ENCODE peak calls at places on chromosomes 13 and 19, in six cellular contexts. One of them, this sample, is unnamed.

GRCh38 chr13:83056269-83056668 is 826.0 kb downstream of the SLITRK1 start:
- DNase-seq in SK-N-SH: no peak
- DNase-seq in HL-60: no peak
- DNase-seq in Panc1: no peak
- DNase-seq in K562: no peak
- DNase-seq in HCT116: no peak
- DNase-seq in this sample: no peak

GRCh38 chr13:70964124-70964523 is 855.9 kb upstream of the KLHL1 start:
- DNase-seq in SK-N-SH: no peak
- DNase-seq in HL-60: no peak
- DNase-seq in Panc1: no peak
- DNase-seq in K562: no peak
- DNase-seq in HCT116: no peak
- DNase-seq in this sample: no peak

GRCh38 chr13:93235258-93236015 is 8.8 kb downstream of the GPC6 start:
- DNase-seq in SK-N-SH: no peak
- DNase-seq in HL-60: no peak
- DNase-seq in Panc1: no peak
- DNase-seq in K562: no peak
- DNase-seq in HCT116: no peak
- DNase-seq in this sample: no peak

GRCh38 chr19:50328257-50329145 is 676 bp downstream of the KCNC3 start:
- DNase-seq in SK-N-SH: peak
- DNase-seq in HL-60: no peak
- DNase-seq in Panc1: no peak
- DNase-seq in K562: peak
- DNase-seq in HCT116: no peak
- DNase-seq in this sample: peak

GRCh38 chr19:1882089-1882785 is 3.1 kb downstream of the ABHD17A start:
- DNase-seq in SK-N-SH: no peak
- DNase-seq in HL-60: no peak
- DNase-seq in Panc1: no peak
- DNase-seq in K562: no peak
- DNase-seq in HCT116: no peak
- DNase-seq in this sample: no peak

GRCh38 chr13:49655906-49656305 is 27.6 kb downstream of the ARL11 start:
- DNase-seq in SK-N-SH: no peak
- DNase-seq in HL-60: no peak
- DNase-seq in Panc1: no peak
- DNase-seq in K562: no peak
- DNase-seq in HCT116: no peak
- DNase-seq in this sample: no peak

GRCh38 chr19:19061491-19061890 is 2.3 kb upstream of the SLC25A42 start:
- DNase-seq in SK-N-SH: no peak
- DNase-seq in HL-60: no peak
- DNase-seq in Panc1: no peak
- DNase-seq in K562: no peak
- DNase-seq in HCT116: no peak
- DNase-seq in this sample: no peak

GRCh38 chr13:29817604-29818378 is 32.6 kb downstream of the UBL3 start:
- DNase-seq in SK-N-SH: peak
- DNase-seq in HL-60: peak
- DNase-seq in Panc1: no peak
- DNase-seq in K562: no peak
- DNase-seq in HCT116: no peak
- DNase-seq in this sample: no peak

GRCh38 chr13:46592410-46592809 is 39.4 kb downstream of the LRCH1 start:
- DNase-seq in SK-N-SH: no peak
- DNase-seq in HL-60: no peak
- DNase-seq in Panc1: no peak
- DNase-seq in K562: no peak
- DNase-seq in HCT116: no peak
- DNase-seq in this sample: no peak

GRCh38 chr13:110347535-110348308 is 40.6 kb downstream of the COL4A2 start:
- DNase-seq in SK-N-SH: no peak
- DNase-seq in HL-60: no peak
- DNase-seq in Panc1: no peak
- DNase-seq in K562: no peak
- DNase-seq in HCT116: peak
- DNase-seq in this sample: no peak

GRCh38 chr13:38804061-38804460 is 117.2 kb downstream of the FREM2 start:
- DNase-seq in SK-N-SH: no peak
- DNase-seq in HL-60: no peak
- DNase-seq in Panc1: no peak
- DNase-seq in K562: no peak
- DNase-seq in HCT116: no peak
- DNase-seq in this sample: no peak

GRCh38 chr13:32426981-32427851 is 714 bp downstream of the N4BP2L1 start:
- DNase-seq in SK-N-SH: peak
- DNase-seq in HL-60: peak
- DNase-seq in Panc1: no peak
- DNase-seq in K562: no peak
- DNase-seq in HCT116: no peak
- DNase-seq in this sample: peak

GRCh38 chr13:32905063-32905863 is 111.0 kb upstream of the KL start:
- DNase-seq in SK-N-SH: no peak
- DNase-seq in HL-60: no peak
- DNase-seq in Panc1: no peak
- DNase-seq in K562: no peak
- DNase-seq in HCT116: no peak
- DNase-seq in this sample: peak

GRCh38 chr19:20999731-21000352 is 20.6 kb upstream of the ZNF430 start:
- DNase-seq in SK-N-SH: peak
- DNase-seq in HL-60: no peak
- DNase-seq in Panc1: peak
- DNase-seq in K562: peak
- DNase-seq in HCT116: no peak
- DNase-seq in this sample: peak

GRCh38 chr19:18475004-18475453 is 37.1 kb upstream of the ISYNA1 start:
- DNase-seq in SK-N-SH: no peak
- DNase-seq in HL-60: no peak
- DNase-seq in Panc1: no peak
- DNase-seq in K562: no peak
- DNase-seq in HCT116: no peak
- DNase-seq in this sample: no peak

GRCh38 chr19:55157064-55157908 is at the start of gene TNNI3:
- DNase-seq in SK-N-SH: no peak
- DNase-seq in HL-60: no peak
- DNase-seq in Panc1: no peak
- DNase-seq in K562: peak
- DNase-seq in HCT116: no peak
- DNase-seq in this sample: no peak

GRCh38 chr19:2469102-2469914 is 6.6 kb upstream of the GADD45B start:
- DNase-seq in SK-N-SH: no peak
- DNase-seq in HL-60: peak
- DNase-seq in Panc1: no peak
- DNase-seq in K562: no peak
- DNase-seq in HCT116: peak
- DNase-seq in this sample: peak

GRCh38 chr19:1582201-1582600 is 10.5 kb downstream of the MBD3 start:
- DNase-seq in SK-N-SH: no peak
- DNase-seq in HL-60: no peak
- DNase-seq in Panc1: no peak
- DNase-seq in K562: no peak
- DNase-seq in HCT116: no peak
- DNase-seq in this sample: no peak

GRCh38 chr13:91647361-91647970 is 249.0 kb downstream of the GPC5 start:
- DNase-seq in SK-N-SH: peak
- DNase-seq in HL-60: no peak
- DNase-seq in Panc1: peak
- DNase-seq in K562: peak
- DNase-seq in HCT116: no peak
- DNase-seq in this sample: peak

GRCh38 chr13:28889317-28889716 is 69.2 kb downstream of the MTUS2 start:
- DNase-seq in SK-N-SH: no peak
- DNase-seq in HL-60: no peak
- DNase-seq in Panc1: no peak
- DNase-seq in K562: no peak
- DNase-seq in HCT116: no peak
- DNase-seq in this sample: no peak

GRCh38 chr19:14363203-14364097 is 17.8 kb upstream of the ADGRE5 start:
- DNase-seq in SK-N-SH: peak
- DNase-seq in HL-60: peak
- DNase-seq in Panc1: no peak
- DNase-seq in K562: peak
- DNase-seq in HCT116: peak
- DNase-seq in this sample: peak

GRCh38 chr13:101398191-101398590 is 18.1 kb downstream of the NALCN start:
- DNase-seq in SK-N-SH: no peak
- DNase-seq in HL-60: no peak
- DNase-seq in Panc1: no peak
- DNase-seq in K562: no peak
- DNase-seq in HCT116: no peak
- DNase-seq in this sample: no peak

GRCh38 chr13:51519839-51520238 is 64.4 kb upstream of the WDFY2 start:
- DNase-seq in SK-N-SH: no peak
- DNase-seq in HL-60: no peak
- DNase-seq in Panc1: no peak
- DNase-seq in K562: no peak
- DNase-seq in HCT116: no peak
- DNase-seq in this sample: no peak

GRCh38 chr19:14516048-14516534 is 2.1 kb downstream of the DNAJB1 start:
- DNase-seq in SK-N-SH: no peak
- DNase-seq in HL-60: no peak
- DNase-seq in Panc1: no peak
- DNase-seq in K562: no peak
- DNase-seq in HCT116: no peak
- DNase-seq in this sample: peak

GRCh38 chr13:47816835-47817234 is 184.2 kb downstream of the SUCLA2 start:
- DNase-seq in SK-N-SH: no peak
- DNase-seq in HL-60: no peak
- DNase-seq in Panc1: no peak
- DNase-seq in K562: no peak
- DNase-seq in HCT116: no peak
- DNase-seq in this sample: peak
- TF ChIP-seq REST in SK-N-SH: no peak
- TF ChIP-seq REST in HL-60: no peak
- TF ChIP-seq REST in Panc1: no peak
- TF ChIP-seq REST in K562: no peak
- TF ChIP-seq REST in HCT116: no peak
- TF ChIP-seq REST in this sample: no peak

GRCh38 chr13:27311518-27312208 is 41.0 kb downstream of the RASL11A start:
- DNase-seq in SK-N-SH: no peak
- DNase-seq in HL-60: no peak
- DNase-seq in Panc1: no peak
- DNase-seq in K562: no peak
- DNase-seq in HCT116: no peak
- DNase-seq in this sample: no peak

GRCh38 chr13:27313742-27314141 is 43.1 kb downstream of the RASL11A start:
- DNase-seq in SK-N-SH: no peak
- DNase-seq in HL-60: no peak
- DNase-seq in Panc1: no peak
- DNase-seq in K562: no peak
- DNase-seq in HCT116: no peak
- DNase-seq in this sample: no peak

GRCh38 chr13:27309401-27309958 is 38.9 kb downstream of the RASL11A start:
- DNase-seq in SK-N-SH: no peak
- DNase-seq in HL-60: no peak
- DNase-seq in Panc1: no peak
- DNase-seq in K562: no peak
- DNase-seq in HCT116: peak
- DNase-seq in this sample: no peak

GRCh38 chr13:27308941-27309340 is 38.3 kb downstream of the RASL11A start:
- DNase-seq in SK-N-SH: no peak
- DNase-seq in HL-60: no peak
- DNase-seq in Panc1: no peak
- DNase-seq in K562: no peak
- DNase-seq in HCT116: no peak
- DNase-seq in this sample: no peak

DNA sequence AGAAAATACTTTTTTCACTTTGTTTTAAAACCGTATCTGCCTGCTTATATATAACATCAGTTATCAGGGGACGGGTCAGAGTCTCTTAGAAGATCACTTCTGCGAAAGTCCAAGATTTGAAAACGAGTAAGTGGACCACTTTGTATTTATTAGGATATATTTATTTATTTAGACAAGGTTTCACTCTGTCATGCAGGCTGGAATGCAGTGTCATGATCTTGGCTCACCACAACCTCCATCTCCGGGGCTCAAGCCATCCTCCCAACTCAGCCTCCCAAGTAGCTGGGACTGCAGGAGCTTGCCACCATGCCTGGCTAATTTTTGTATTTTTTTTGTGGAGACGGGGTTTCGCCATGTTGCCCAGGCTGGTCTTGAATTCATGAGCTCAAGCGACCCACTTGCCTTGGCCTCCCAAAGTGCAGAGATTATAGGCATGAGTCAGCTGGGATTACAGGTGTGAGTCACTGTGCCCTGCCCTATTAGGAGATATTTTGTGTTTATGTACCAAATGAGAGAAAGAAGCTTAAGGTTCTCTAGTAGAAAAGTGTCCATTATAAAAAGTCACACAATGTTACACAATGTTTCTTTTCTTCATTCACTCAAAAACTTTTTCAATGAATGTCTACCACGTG is 39.5 kb downstream of the RASL11A start:
- DNase-seq in SK-N-SH: no peak
- DNase-seq in HL-60: no peak
- DNase-seq in Panc1: peak
- DNase-seq in K562: no peak
- DNase-seq in HCT116: peak
- DNase-seq in this sample: no peak
- H3K27ac ChIP-seq in SK-N-SH: no peak
- H3K27ac ChIP-seq in HL-60: no peak
- H3K27ac ChIP-seq in Panc1: no peak
- H3K27ac ChIP-seq in K562: no peak
- H3K27ac ChIP-seq in HCT116: peak
- H3K27ac ChIP-seq in this sample: no peak

DNA sequence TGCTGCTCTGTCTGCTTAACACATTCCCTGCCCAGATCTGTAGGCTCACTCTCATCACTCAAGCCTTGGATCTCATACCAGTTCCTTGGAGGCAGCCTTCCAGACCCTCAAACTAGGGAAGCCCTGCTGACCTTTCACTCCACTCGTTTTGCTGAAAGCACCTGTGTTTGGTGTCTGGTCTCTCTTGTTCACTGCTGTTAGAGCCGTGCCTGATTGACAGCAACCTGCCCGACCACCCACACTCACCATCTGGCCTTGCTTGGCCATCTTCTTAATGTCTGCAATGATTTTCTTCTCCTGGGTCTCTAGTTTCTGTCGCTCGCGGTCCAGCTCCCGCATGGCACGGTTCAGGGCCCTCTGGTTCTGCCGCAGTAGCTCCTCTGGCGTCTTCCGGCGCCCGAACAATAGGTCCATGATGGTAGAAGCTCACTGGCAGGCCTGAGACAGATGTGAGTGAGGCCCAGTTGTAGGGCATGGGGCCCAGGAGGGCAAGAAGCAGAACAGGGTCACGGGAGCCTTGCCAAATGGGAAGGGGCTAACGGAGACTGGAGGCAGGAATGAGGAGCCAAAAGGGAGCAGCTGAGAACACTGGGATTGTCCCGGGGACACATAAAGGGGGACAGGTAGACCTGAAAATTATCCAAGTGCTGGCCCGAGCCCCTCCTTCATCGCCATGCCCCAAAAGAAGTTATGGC is 959 bp downstream of the CHMP2A start:
- DNase-seq in SK-N-SH: no peak
- DNase-seq in HL-60: no peak
- DNase-seq in Panc1: no peak
- DNase-seq in K562: no peak
- DNase-seq in HCT116: no peak
- DNase-seq in this sample: no peak
- TF ChIP-seq REST in SK-N-SH: no peak
- TF ChIP-seq REST in HL-60: no peak
- TF ChIP-seq REST in Panc1: no peak
- TF ChIP-seq REST in K562: no peak
- TF ChIP-seq REST in HCT116: no peak
- TF ChIP-seq REST in this sample: no peak

GRCh38 chr19:17049711-17050280 is 23.2 kb upstream of the CPAMD8 start:
- DNase-seq in SK-N-SH: no peak
- DNase-seq in HL-60: no peak
- DNase-seq in Panc1: no peak
- DNase-seq in K562: no peak
- DNase-seq in HCT116: no peak
- DNase-seq in this sample: no peak
- H3K27ac ChIP-seq in SK-N-SH: no peak
- H3K27ac ChIP-seq in HL-60: no peak
- H3K27ac ChIP-seq in Panc1: no peak
- H3K27ac ChIP-seq in K562: no peak
- H3K27ac ChIP-seq in HCT116: no peak
- H3K27ac ChIP-seq in this sample: no peak

This sample was measured in GM23338.